ENCODE peak calls at places on chromosomes 13 and 19, in six cellular contexts. L is DMS153; J is AG10803; T is SW480; E is ELR; A is activated naive CD4-positive, alpha-beta T cell. Z is an unnamed sample.

GRCh38 chr19:28324275-28325060 is 888.5 kb downstream of the UQCRFS1 start:
- DNase-seq in T (no peak), E (no peak), J (no peak), L (no peak), A (no peak), Z (no peak)

GRCh38 chr19:1618157-1619093 is 13.2 kb upstream of the UQCR11 start:
- DNase-seq in A (no peak), T (peak; percentile 33), L (no peak), J (peak; percentile 17), E (peak; percentile 52), Z (peak; percentile 72)

GRCh38 chr19:16200776-16201391 is 3.2 kb downstream of the AP1M1 start:
- DNase-seq in T (no peak), J (no peak), L (no peak), A (no peak), E (no peak), Z (no peak)

GRCh38 chr19:43461303-43461702 is 4.1 kb downstream of the LYPD3 start:
- DNase-seq in E (no peak), J (no peak), T (no peak), A (no peak), L (no peak), Z (no peak)

GRCh38 chr13:71219671-71220070 is 647.3 kb downstream of the DACH1 start:
- DNase-seq in A (no peak), L (no peak), J (no peak), E (no peak), T (no peak), Z (no peak)

GRCh38 chr13:109140054-109140776 is 510.8 kb downstream of the MYO16 start:
- DNase-seq in E (no peak), T (no peak), A (no peak), J (no peak), L (no peak), Z (no peak)

GRCh38 chr19:8305798-8306197 is 2.4 kb downstream of the CD320 start:
- DNase-seq in A (no peak), T (no peak), E (no peak), L (no peak), J (no peak), Z (peak; percentile 5)

GRCh38 chr13:39684531-39685137 is 29.2 kb downstream of the COG6 start:
- DNase-seq in E (peak; percentile 83), J (peak; percentile 63), L (peak; percentile 28), A (no peak), T (peak; percentile 59), Z (no peak)

GRCh38 chr13:113351514-113352026 is 12.4 kb downstream of the GRTP1 start:
- DNase-seq in A (no peak), T (no peak), E (no peak), L (no peak), J (no peak), Z (no peak)

GRCh38 chr13:112928958-112929777 is 39.8 kb upstream of the MCF2L start:
- DNase-seq in A (no peak), J (peak; percentile 21), T (peak; percentile 81), L (peak; percentile 84), E (peak; percentile 34), Z (no peak)

GRCh38 chr13:39567569-39567968 is 35.4 kb downstream of the LHFPL6 start:
- DNase-seq in L (no peak), T (no peak), J (no peak), A (no peak), E (peak; percentile 8), Z (no peak)

GRCh38 chr19:1276620-1277007 is 1.3 kb downstream of the FAM174C start:
- DNase-seq in E (no peak), T (peak; percentile 52), L (no peak), J (no peak), A (no peak), Z (no peak)

GRCh38 chr13:108086678-108087077 is 128.7 kb downstream of the LIG4 start:
- DNase-seq in L (no peak), T (peak; percentile 3), J (peak; percentile 0), E (peak; percentile 1), A (no peak), Z (peak; percentile 29)

GRCh38 chr19:27774827-27775226 is 1438.1 kb downstream of the UQCRFS1 start:
- DNase-seq in L (no peak), J (no peak), T (no peak), E (peak; percentile 39), A (no peak), Z (peak; percentile 42)

GRCh38 chr19:50315773-50316448 is 13.3 kb downstream of the KCNC3 start:
- DNase-seq in T (no peak), E (peak; percentile 27), L (peak; percentile 56), A (no peak), J (no peak), Z (peak; percentile 75)

GRCh38 chr13:23541221-23541620 is 29.0 kb upstream of the TNFRSF19 start:
- DNase-seq in L (peak; percentile 56), T (no peak), J (no peak), E (peak; percentile 13), A (no peak), Z (no peak)

GRCh38 chr19:13875824-13876223 is 1.1 kb upstream of the NANOS3 start:
- DNase-seq in J (no peak), T (no peak), L (no peak), A (no peak), E (no peak), Z (no peak)

GRCh38 chr13:101155920-101156319 is 260.4 kb downstream of the NALCN start:
- DNase-seq in E (peak; percentile 36), J (no peak), L (no peak), T (peak; percentile 9), A (no peak), Z (no peak)

GRCh38 chr13:97561182-97561581 is 127.2 kb downstream of the RAP2A start:
- DNase-seq in E (no peak), J (no peak), L (no peak), T (no peak), A (no peak), Z (no peak)

GRCh38 chr13:71242191-71242590 is 624.8 kb downstream of the DACH1 start:
- DNase-seq in T (no peak), L (no peak), J (no peak), A (no peak), E (no peak), Z (no peak)

GRCh38 chr19:45076029-45076850 is at the start of gene ZNF296:
- DNase-seq in L (peak; percentile 64), T (peak; percentile 92), A (peak; percentile 32), J (no peak), E (peak; percentile 65), Z (peak; percentile 91)

GRCh38 chr19:13681509-13681908 is 82.8 kb upstream of the MRI1 start:
- DNase-seq in L (no peak), J (peak; percentile 25), A (no peak), T (peak; percentile 50), E (no peak), Z (no peak)

GRCh38 chr19:51359294-51359693 is 6.9 kb downstream of the ETFB start:
- DNase-seq in T (peak; percentile 22), J (peak; percentile 90), A (no peak), E (peak; percentile 79), L (no peak), Z (no peak)

GRCh38 chr19:8306235-8307054 is 1.7 kb downstream of the CD320 start:
- DNase-seq in E (no peak), J (no peak), A (no peak), L (no peak), T (no peak), Z (peak; percentile 10)

GRCh38 chr13:64855506-64855905 is 2374.6 kb downstream of the PCDH9 start:
- DNase-seq in A (no peak), E (peak; percentile 31), T (no peak), L (no peak), J (peak; percentile 6), Z (no peak)

GRCh38 chr13:48679941-48680630 is 26.4 kb downstream of the CYSLTR2 start:
- DNase-seq in T (no peak), E (no peak), J (no peak), A (no peak), L (no peak), Z (no peak)

GRCh38 chr19:29680447-29680846 is 15.2 kb downstream of the PLEKHF1 start:
- DNase-seq in A (no peak), J (no peak), T (no peak), E (peak; percentile 17), L (no peak), Z (no peak)

GRCh38 chr19:824885-825284 is 2.8 kb upstream of the AZU1 start:
- DNase-seq in E (no peak), T (no peak), L (no peak), A (no peak), J (no peak), Z (no peak)

GRCh38 chr13:28531195-28531955 is 36.4 kb upstream of the FLT1 start:
- DNase-seq in T (peak; percentile 37), L (no peak), A (no peak), J (peak; percentile 42), E (peak; percentile 77), Z (peak; percentile 73)

GRCh38 chr13:63433546-63434150 is 2018.0 kb upstream of the PCDH20 start:
- DNase-seq in A (no peak), E (peak; percentile 60), L (no peak), T (no peak), J (no peak), Z (no peak)

GRCh38 chr13:114110091-114110829 is 22.2 kb downstream of the RASA3 start:
- DNase-seq in J (peak; percentile 48), L (peak; percentile 65), E (peak; percentile 61), A (no peak), T (peak; percentile 70), Z (peak; percentile 46)

GRCh38 chr13:114019367-114019766 is 45.5 kb upstream of the C13orf46 start:
- DNase-seq in J (no peak), A (no peak), E (peak; percentile 56), L (no peak), T (no peak), Z (peak; percentile 79)

GRCh38 chr13:48853381-48854102 is 122.2 kb upstream of the FNDC3A start:
- DNase-seq in L (no peak), E (peak; percentile 16), J (peak; percentile 18), A (no peak), T (no peak), Z (no peak)

GRCh38 chr19:30742981-30743380 is 370.8 kb downstream of the ZNF536 start:
- DNase-seq in L (no peak), J (no peak), A (no peak), E (no peak), T (no peak), Z (no peak)

GRCh38 chr13:52348983-52349780 is 56.8 kb downstream of the THSD1 start:
- DNase-seq in E (peak; percentile 91), J (peak; percentile 80), T (peak; percentile 94), L (no peak), A (no peak), Z (no peak)

GRCh38 chr19:5018224-5019015 is 49.5 kb downstream of the KDM4B start:
- DNase-seq in L (no peak), T (no peak), J (peak; percentile 69), E (peak; percentile 47), A (no peak), Z (no peak)

GRCh38 chr19:49890349-49891311 is 6.1 kb downstream of the IL4I1 start:
- DNase-seq in T (peak; percentile 84), L (peak; percentile 34), E (no peak), J (no peak), A (no peak), Z (peak; percentile 85)

Z was measured in WTC11.